ENCODE peak calls at places on chromosomes 3 and 15, in four cellular contexts. H is H9, X is SK-N-SH, Q is GM23338. R is an unnamed sample.

GRCh38 chr15:29141206-29141907 is 128.3 kb downstream of the NSMCE3 start:
- DNase-seq in H (peak), X (no peak), Q (no peak), R (no peak)

GRCh38 chr15:44620081-44620480 is 43.4 kb downstream of the SPG11 start:
- DNase-seq in H (no peak), X (no peak), Q (no peak), R (no peak)

GRCh38 chr3:133367956-133368355 is 31.9 kb upstream of the BFSP2 start:
- DNase-seq in H (no peak), X (no peak), Q (no peak), R (no peak)

GRCh38 chr3:54634122-54634469 is 293.8 kb downstream of the LRTM1 start:
- DNase-seq in H (no peak), X (no peak), Q (no peak), R (no peak)

GRCh38 chr15:99086327-99086667 is 18.6 kb upstream of the SYNM start:
- DNase-seq in H (no peak), X (no peak), Q (no peak), R (no peak)

GRCh38 chr15:57957113-57957512 is 108.4 kb downstream of the ALDH1A2 start:
- DNase-seq in H (no peak), X (no peak), Q (no peak), R (no peak)

GRCh38 chr3:171415070-171415469 is 45.1 kb downstream of the TNIK start:
- DNase-seq in H (no peak), X (no peak), Q (peak), R (no peak)

GRCh38 chr15:85727068-85727467 is 67.7 kb downstream of the KLHL25 start:
- DNase-seq in H (no peak), X (no peak), Q (no peak), R (no peak)

GRCh38 chr3:66756468-66757036 is 241.6 kb upstream of the KBTBD8 start:
- DNase-seq in H (no peak), X (no peak), Q (peak), R (no peak)

GRCh38 chr15:68807249-68807648 is 13.4 kb downstream of the ANP32A start:
- DNase-seq in H (no peak), X (no peak), Q (no peak), R (no peak)

GRCh38 chr15:48925714-48926223 is 38.0 kb downstream of the SHC4 start:
- DNase-seq in H (no peak), X (peak), Q (no peak), R (no peak)

GRCh38 chr15:73570355-73571032 is 62.7 kb downstream of the NPTN start:
- DNase-seq in H (no peak), X (no peak), Q (no peak), R (no peak)

GRCh38 chr3:109081746-109082510 is 36.0 kb downstream of the MORC1 start:
- DNase-seq in H (peak), X (peak), Q (peak), R (peak)

GRCh38 chr15:41284425-41285177 is 47.8 kb downstream of the OIP5 start:
- DNase-seq in H (no peak), X (peak), Q (peak), R (peak)

GRCh38 chr3:115092220-115092791 is 54.8 kb downstream of the ZBTB20 start:
- DNase-seq in H (peak), X (peak), Q (peak), R (peak)

GRCh38 chr3:12990781-12991480 is 82.3 kb downstream of the IQSEC1 start:
- DNase-seq in H (no peak), X (no peak), Q (no peak), R (no peak)
- H3K4me2 ChIP-seq in H (no peak), X (peak), Q (no peak), R (no peak)

GRCh38 chr3:189142527-189142926 is 29.2 kb upstream of the TPRG1 start:
- DNase-seq in H (no peak), X (no peak), Q (no peak), R (no peak)
- H2AFZ ChIP-seq in H (no peak), X (no peak), Q (no peak), R (no peak)

DNA sequence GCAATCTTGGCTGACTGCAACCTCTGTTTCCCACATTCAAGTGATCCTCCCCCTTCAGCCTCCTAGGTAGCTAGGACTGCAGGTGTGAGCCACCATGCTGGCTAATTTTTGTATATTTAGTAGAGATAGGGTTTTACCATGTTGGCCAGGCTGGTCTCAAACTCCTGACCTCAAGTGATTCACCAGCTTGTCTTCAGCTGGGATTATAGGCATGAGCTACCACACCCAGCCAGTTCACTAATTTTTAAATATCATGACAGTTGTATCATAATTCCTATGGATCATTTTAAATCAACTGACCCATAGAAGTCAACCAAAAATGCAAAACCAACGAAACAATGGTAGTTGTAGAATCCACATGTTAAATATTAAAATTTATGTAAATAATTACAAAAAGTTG is 35.1 kb downstream of the RAF1 start:
- DNase-seq in H (no peak), X (no peak), Q (no peak), R (no peak)
- H3K4me2 ChIP-seq in H (no peak), X (no peak), Q (no peak), R (no peak)

GRCh38 chr3:188052966-188053340 is 101.0 kb upstream of the LPP start:
- DNase-seq in H (no peak), X (no peak), Q (no peak), R (no peak)

GRCh38 chr3:188051801-188052228 is 102.1 kb upstream of the LPP start:
- DNase-seq in H (peak), X (no peak), Q (peak), R (no peak)

GRCh38 chr3:188047536-188047935 is 106.4 kb upstream of the LPP start:
- DNase-seq in H (no peak), X (no peak), Q (no peak), R (no peak)

GRCh38 chr3:188052229-188052965 is 101.6 kb upstream of the LPP start:
- DNase-seq in H (peak), X (no peak), Q (peak), R (no peak)

DNA sequence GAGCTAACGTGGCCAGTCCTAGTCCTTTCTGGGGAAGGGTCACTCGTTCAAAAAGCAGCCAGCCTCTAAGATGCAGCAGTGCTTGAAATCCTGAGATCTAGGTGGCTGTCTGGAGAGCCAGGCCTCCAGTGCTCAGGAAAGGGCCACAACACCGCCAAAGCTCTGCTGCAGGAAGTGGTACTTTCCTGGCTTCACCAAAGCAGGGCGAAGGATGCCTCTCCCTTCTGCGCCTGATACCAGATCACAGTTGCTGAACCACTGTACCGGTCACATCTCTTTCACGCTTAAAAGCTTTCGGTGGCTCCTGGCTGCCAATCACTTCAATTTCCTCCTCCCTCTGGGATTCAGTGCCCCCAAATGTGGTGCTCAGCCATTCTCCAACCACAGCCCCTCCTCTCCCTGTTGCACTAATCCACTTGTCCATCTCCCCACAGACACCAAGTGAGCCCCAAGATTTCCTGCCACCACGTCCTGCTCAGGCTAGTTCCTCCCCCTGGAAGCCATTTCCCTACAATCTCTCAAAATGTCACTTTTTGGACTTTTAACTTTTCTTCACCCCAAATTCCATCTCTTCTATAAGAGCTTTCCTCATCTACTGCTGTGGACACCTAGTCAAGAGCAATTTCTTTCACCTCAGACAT is 103.9 kb upstream of the LPP start:
- DNase-seq in H (no peak), X (no peak), Q (no peak), R (peak)
- H2AFZ ChIP-seq in H (no peak), X (no peak), Q (no peak), R (peak)

GRCh38 chr15:25859838-25860645 is 3.1 kb downstream of the ATP10A start:
- DNase-seq in H (no peak), X (no peak), Q (no peak), R (no peak)
- H3K4me2 ChIP-seq in H (no peak), X (no peak), Q (no peak), R (no peak)

DNA sequence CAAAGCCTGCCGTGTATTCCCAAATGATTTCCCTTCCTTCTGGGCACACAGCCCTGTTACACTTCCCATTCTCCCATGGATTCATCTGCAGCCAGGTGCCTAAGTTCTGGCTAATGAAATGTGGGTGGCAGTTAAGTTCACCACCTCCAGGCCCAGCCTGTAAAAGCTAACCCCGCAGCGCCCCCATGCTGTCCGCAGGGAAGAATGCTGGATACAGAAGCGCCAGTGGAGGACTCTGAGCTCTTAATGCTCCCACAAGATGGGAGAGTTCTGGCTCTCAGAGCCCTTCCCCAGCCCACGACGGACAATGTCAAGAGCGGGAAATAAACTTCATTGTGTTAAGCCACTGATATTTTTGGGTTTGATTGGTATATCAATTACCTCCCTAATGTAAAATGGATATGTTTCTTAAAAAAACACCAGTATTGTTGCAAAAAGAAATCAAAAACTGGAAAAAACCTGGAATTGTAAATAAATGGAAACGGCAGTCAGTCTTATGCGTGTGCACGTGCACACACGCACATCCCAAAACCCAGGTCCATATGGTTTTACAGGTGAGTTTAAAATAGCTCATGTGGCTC is 37.7 kb upstream of the FGD5 start:
- DNase-seq in H (peak), X (no peak), Q (peak), R (peak)
- H2AFZ ChIP-seq in H (no peak), X (no peak), Q (no peak), R (no peak)

R was measured in Karpas-422.